ENCODE peak calls at places on chromosomes 16 and 17, in four cellular contexts. J is heart left ventricle, T is uterus, P is right lobe of liver. F is an unnamed sample.

GRCh38 chr17:37432671-37433070 is 26.0 kb downstream of the TADA2A start:
- DNase-seq in J (no peak), T (no peak), P (no peak), F (no peak)

GRCh38 chr16:31472559-31473203 is 729 bp downstream of the TGFB1I1 start:
- DNase-seq in J (peak), P (peak), T (peak), F (peak)

GRCh38 chr17:2690165-2691068 is 21.1 kb downstream of the CLUH start:
- DNase-seq in J (peak), T (no peak), P (peak), F (peak)

GRCh38 chr16:85191341-85191965 is 79.2 kb upstream of the CIBAR2 start:
- DNase-seq in J (no peak), T (no peak), P (no peak), F (no peak)

GRCh38 chr17:57667461-57667923 is 77.6 kb downstream of the CCDC182 start:
- DNase-seq in J (no peak), T (peak), P (no peak), F (peak)

GRCh38 chr16:59754854-59755253 is 1020.7 kb upstream of the GOT2 start:
- DNase-seq in T (no peak), J (no peak), P (peak), F (no peak)

GRCh38 chr16:47565454-47565853 is 104.3 kb downstream of the PHKB start:
- DNase-seq in T (no peak), J (peak), P (peak), F (peak)

GRCh38 chr16:74560912-74561311 is 46.0 kb downstream of the GLG1 start:
- DNase-seq in T (no peak), J (no peak), P (no peak), F (no peak)

GRCh38 chr17:3557768-3558583 is at the start of gene TRPV3:
- DNase-seq in P (peak), J (no peak), T (no peak), F (peak)

GRCh38 chr17:8985054-8985701 is 19.7 kb upstream of the PIK3R5 start:
- DNase-seq in J (no peak), P (no peak), T (no peak), F (no peak)

GRCh38 chr17:27649929-27650328 is 18.9 kb downstream of the LGALS9 start:
- DNase-seq in T (no peak), P (peak), J (no peak), F (no peak)

GRCh38 chr17:66222772-66223350 is 6.4 kb downstream of the APOH start:
- DNase-seq in P (no peak), J (no peak), T (no peak), F (no peak)

GRCh38 chr17:49218941-49219913 is 8.7 kb downstream of the ABI3 start:
- DNase-seq in P (peak), T (no peak), J (no peak), F (peak)

GRCh38 chr17:42596386-42596785 is 12.8 kb downstream of the RETREG3 start:
- DNase-seq in P (no peak), J (no peak), T (no peak), F (no peak)

GRCh38 chr17:76473541-76473985 is 6.2 kb downstream of the AANAT start:
- DNase-seq in T (no peak), P (no peak), J (no peak), F (no peak)

GRCh38 chr16:48123104-48123788 is 32.5 kb downstream of the ABCC12 start:
- DNase-seq in T (no peak), J (peak), P (no peak), F (peak)

GRCh38 chr16:12874135-12874534 is 27.3 kb upstream of the SHISA9 start:
- DNase-seq in T (no peak), J (no peak), P (no peak), F (no peak)

GRCh38 chr16:64159986-64160385 is 961.9 kb downstream of the CDH11 start:
- DNase-seq in P (no peak), J (no peak), T (no peak), F (no peak)

GRCh38 chr16:86515420-86515779 is 5.1 kb downstream of the FOXF1 start:
- DNase-seq in P (no peak), J (no peak), T (no peak), F (no peak)

GRCh38 chr17:19021622-19022083 is 17.1 kb upstream of the FAM83G start:
- DNase-seq in T (no peak), J (peak), P (no peak), F (no peak)

GRCh38 chr16:88580371-88580770 is 10.2 kb downstream of the ZC3H18 start:
- DNase-seq in P (no peak), J (no peak), T (no peak), F (no peak)

GRCh38 chr16:88581033-88581432 is 10.8 kb downstream of the ZC3H18 start:
- DNase-seq in T (no peak), P (no peak), J (no peak), F (no peak)

GRCh38 chr16:88585269-88585668 is 15.1 kb downstream of the ZC3H18 start:
- DNase-seq in P (no peak), T (no peak), J (no peak), F (no peak)

GRCh38 chr16:88584676-88585075 is 14.5 kb downstream of the ZC3H18 start:
- DNase-seq in T (no peak), J (no peak), P (no peak), F (no peak)

GRCh38 chr16:88582912-88583575 is 12.8 kb downstream of the ZC3H18 start:
- DNase-seq in J (no peak), P (no peak), T (no peak), F (no peak)
- TF ChIP-seq POLR2A in J (no peak), P (no peak), T (no peak), F (no peak)

GRCh38 chr16:54928421-54929089 is 2.1 kb upstream of the IRX5 start:
- DNase-seq in T (peak), P (peak), J (peak), F (peak)

GRCh38 chr16:54931041-54931756 is 534 bp downstream of the IRX5 start:
- DNase-seq in P (peak), T (no peak), J (peak), F (peak)

GRCh38 chr16:54930034-54930938 is at the start of gene IRX5:
- DNase-seq in J (peak), P (peak), T (peak), F (peak)

GRCh38 chr16:54928016-54928356 is 2.7 kb upstream of the IRX5 start:
- DNase-seq in J (no peak), P (no peak), T (no peak), F (no peak)

DNA sequence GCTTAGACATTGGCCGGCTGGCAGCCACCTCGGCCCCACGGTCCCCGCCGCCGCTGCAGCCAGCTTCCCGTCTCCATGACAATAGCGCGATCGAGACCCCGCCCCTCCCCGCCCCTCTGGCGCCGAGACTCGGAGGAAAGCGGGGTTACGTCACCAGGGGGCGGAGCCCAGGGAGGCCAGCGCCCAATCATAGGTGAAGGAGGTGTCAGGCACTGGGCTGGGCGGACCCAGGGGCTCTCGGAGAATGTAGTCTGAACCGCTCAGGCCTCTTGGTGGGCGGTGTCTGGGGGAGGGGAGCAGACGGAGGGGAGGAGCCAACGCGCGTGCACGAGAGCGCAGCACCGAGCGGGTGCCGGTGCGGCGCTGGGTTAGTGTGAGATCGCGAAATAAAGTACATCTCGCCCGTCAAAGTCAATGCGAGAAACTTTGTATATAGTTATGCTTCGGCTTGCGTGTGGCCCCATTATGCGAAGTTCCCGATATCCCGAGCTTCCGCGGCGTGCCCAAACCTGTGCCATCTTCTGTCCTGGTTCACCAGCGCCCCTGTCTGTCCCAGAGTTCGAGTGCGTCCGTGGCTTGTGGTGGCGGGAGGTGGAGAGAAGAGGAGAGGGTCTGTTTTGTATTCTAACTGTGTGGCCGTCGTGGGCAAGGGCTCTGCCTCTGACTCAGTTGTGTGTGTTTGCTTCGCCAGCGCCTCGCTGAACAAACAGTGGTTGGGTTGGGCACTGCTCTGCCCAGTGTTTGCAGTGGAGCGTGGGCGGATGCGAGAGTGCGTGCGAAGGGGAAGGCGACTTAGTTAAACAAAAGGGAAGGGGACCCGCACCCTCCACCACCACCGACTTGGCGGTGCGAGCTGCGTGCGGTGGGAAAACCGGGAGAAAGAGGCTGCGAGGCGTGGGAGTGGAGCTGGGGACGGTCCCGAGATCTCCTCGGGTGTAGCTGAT is 1.3 kb upstream of the IRX5 start:
- DNase-seq in T (peak), J (peak), P (peak), F (peak)
- H3K27ac ChIP-seq in T (peak), J (peak), P (no peak), F (peak)

GRCh38 chr17:50361561-50362480 is 11.2 kb downstream of the MRPL27 start:
- DNase-seq in T (no peak), J (peak), P (peak), F (peak)
- TF ChIP-seq POLR2A in T (no peak), J (no peak), P (no peak), F (no peak)

GRCh38 chr16:57808589-57808988 is 6.3 kb upstream of the KIFC3 start:
- DNase-seq in J (no peak), T (no peak), P (no peak), F (no peak)

GRCh38 chr16:57807968-57808528 is 5.8 kb upstream of the KIFC3 start:
- DNase-seq in J (peak), T (peak), P (peak), F (peak)

GRCh38 chr16:57805176-57805575 is 2.9 kb upstream of the KIFC3 start:
- DNase-seq in P (no peak), T (peak), J (peak), F (no peak)

GRCh38 chr16:57809276-57809793 is 7.0 kb upstream of the KIFC3 start:
- DNase-seq in T (no peak), P (no peak), J (no peak), F (no peak)

DNA sequence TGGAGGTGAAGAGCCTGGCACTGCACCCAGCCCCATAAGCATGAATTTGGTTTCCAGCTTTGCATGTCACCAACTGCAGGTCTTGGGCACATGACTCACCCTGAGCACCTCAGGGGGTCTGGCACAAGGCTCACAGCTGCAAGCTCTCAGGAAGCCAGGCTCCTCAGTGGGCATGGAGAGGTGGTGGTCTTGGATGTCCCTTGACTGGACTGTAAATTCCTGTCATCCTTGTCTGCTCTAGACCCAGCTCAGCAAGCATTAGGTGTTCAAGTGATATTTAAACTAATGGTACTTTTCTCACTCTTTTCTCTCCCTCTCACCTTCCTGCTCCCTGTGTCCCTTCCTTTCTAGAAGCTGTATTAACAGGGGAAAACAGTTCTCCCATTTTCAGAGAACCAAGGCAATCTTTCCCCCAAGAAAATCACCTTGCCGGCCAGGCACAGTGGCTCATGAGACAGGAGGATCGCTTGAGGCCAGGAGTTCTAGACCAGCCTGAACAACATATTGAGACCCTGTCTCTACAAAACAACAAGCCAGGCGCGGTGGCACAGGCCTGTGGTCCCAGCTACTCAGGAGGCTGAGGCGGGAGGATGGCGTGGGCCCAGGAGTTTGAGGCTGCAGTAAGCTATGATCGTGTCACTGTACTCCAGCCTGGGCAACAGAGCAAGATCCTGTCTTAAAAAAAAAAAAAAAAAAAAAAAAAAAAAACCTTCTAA is 5.1 kb upstream of the KIFC3 start:
- DNase-seq in J (no peak), T (no peak), P (no peak), F (no peak)
- H3K27ac ChIP-seq in J (no peak), T (peak), P (no peak), F (peak)

GRCh38 chr16:89422527-89422904 is 67.8 kb downstream of the ANKRD11 start:
- DNase-seq in J (peak), T (no peak), P (no peak), F (peak)
- TF ChIP-seq POLR2A in J (no peak), T (no peak), P (no peak), F (no peak)

GRCh38 chr16:88499314-88499713 is 46.2 kb downstream of the ZFPM1 start:
- DNase-seq in J (no peak), T (no peak), P (peak), F (no peak)

GRCh38 chr16:88499836-88500251 is 46.8 kb downstream of the ZFPM1 start:
- DNase-seq in J (no peak), T (no peak), P (peak), F (no peak)

GRCh38 chr16:88500255-88500661 is 47.2 kb downstream of the ZFPM1 start:
- DNase-seq in J (peak), T (no peak), P (peak), F (no peak)

GRCh38 chr16:88498576-88499208 is 45.6 kb downstream of the ZFPM1 start:
- DNase-seq in J (no peak), T (no peak), P (peak), F (no peak)

DNA sequence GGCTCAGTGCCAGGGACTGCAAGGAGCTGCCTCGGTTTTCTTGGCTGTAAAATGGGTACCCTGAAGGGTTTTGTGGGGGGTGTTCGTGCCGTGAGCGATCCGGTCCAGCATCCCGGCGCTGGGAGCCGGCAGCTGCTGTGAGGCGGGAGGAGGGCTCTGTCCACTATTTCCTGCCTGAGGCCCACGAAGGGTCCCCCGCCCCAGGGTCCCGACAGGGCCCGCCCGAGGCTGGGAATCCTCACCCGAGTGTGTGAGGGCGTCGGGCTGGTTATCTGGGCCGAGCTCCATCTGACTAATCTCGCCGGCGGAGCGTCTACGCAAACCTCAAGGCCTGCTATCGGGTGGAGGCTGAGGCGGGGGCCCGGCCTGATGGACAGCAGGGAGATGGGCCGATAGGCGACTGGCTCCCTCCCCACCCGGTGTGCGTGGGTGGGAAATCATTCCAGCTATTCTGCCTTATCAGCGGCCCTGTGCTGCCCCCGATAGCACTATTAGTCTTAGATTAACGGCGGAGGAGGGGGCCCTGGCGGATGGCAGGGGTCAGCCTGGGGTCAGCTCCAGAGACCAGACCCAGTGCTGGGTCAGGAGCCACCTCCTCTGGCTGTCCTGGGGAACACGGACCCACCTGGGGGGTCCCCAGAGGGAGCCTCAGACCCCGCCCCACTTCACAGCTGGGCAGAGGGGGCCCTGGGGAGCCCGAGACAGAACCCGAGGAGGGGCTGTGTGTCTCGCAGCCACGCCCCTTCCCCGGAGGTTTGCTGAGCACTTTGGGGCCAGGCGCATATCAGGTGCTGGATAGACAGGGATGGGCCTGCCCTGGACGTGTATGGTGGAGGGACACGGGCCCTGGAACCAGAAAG is 44.7 kb downstream of the ZFPM1 start:
- DNase-seq in P (peak), T (no peak), J (no peak), F (no peak)
- H3K27ac ChIP-seq in P (no peak), T (no peak), J (no peak), F (peak)

F was measured in adrenal gland.